ENCODE peak calls at places on chromosomes 5 and 9, in nine cellular contexts. One of them, this sample, is unnamed.

GRCh38 chr5:139949710-139950109 is 93.4 kb downstream of the NRG2 start:
- DNase-seq in RCC 7860: no peak
- DNase-seq in neural progenitor cell: peak; percentile 48
- DNase-seq in effector memory CD4-positive, alpha-beta T cell: no peak
- DNase-seq in fibroblast of the aortic adventitia: no peak
- DNase-seq in activated CD4-positive, alpha-beta T cell treated with anti-CD3 and anti-CD28 coated beads for 24 hours: no peak
- DNase-seq in stimulated activated CD4-positive, alpha-beta T cell treated with anti-CD3 and anti-CD28 coated beads, TNF-alpha, amount 100 ng/mL, for 24 hours: no peak
- DNase-seq in heart left ventricle: no peak
- DNase-seq in HT-29: no peak
- DNase-seq in this sample: no peak

GRCh38 chr5:2874099-2874498 is 122.6 kb upstream of the IRX2 start:
- DNase-seq in RCC 7860: no peak
- DNase-seq in neural progenitor cell: no peak
- DNase-seq in effector memory CD4-positive, alpha-beta T cell: no peak
- DNase-seq in fibroblast of the aortic adventitia: no peak
- DNase-seq in activated CD4-positive, alpha-beta T cell treated with anti-CD3 and anti-CD28 coated beads for 24 hours: no peak
- DNase-seq in stimulated activated CD4-positive, alpha-beta T cell treated with anti-CD3 and anti-CD28 coated beads, TNF-alpha, amount 100 ng/mL, for 24 hours: no peak
- DNase-seq in heart left ventricle: no peak
- DNase-seq in HT-29: no peak
- DNase-seq in this sample: no peak

GRCh38 chr5:35783551-35783950 is 73.1 kb upstream of the IL7R start:
- DNase-seq in RCC 7860: no peak
- DNase-seq in neural progenitor cell: no peak
- DNase-seq in effector memory CD4-positive, alpha-beta T cell: no peak
- DNase-seq in fibroblast of the aortic adventitia: no peak
- DNase-seq in activated CD4-positive, alpha-beta T cell treated with anti-CD3 and anti-CD28 coated beads for 24 hours: no peak
- DNase-seq in stimulated activated CD4-positive, alpha-beta T cell treated with anti-CD3 and anti-CD28 coated beads, TNF-alpha, amount 100 ng/mL, for 24 hours: no peak
- DNase-seq in heart left ventricle: no peak
- DNase-seq in HT-29: no peak
- DNase-seq in this sample: no peak

GRCh38 chr9:5896863-5897262 is 6.2 kb downstream of the MLANA start:
- DNase-seq in RCC 7860: no peak
- DNase-seq in neural progenitor cell: no peak
- DNase-seq in effector memory CD4-positive, alpha-beta T cell: no peak
- DNase-seq in fibroblast of the aortic adventitia: no peak
- DNase-seq in activated CD4-positive, alpha-beta T cell treated with anti-CD3 and anti-CD28 coated beads for 24 hours: no peak
- DNase-seq in stimulated activated CD4-positive, alpha-beta T cell treated with anti-CD3 and anti-CD28 coated beads, TNF-alpha, amount 100 ng/mL, for 24 hours: no peak
- DNase-seq in heart left ventricle: no peak
- DNase-seq in HT-29: no peak
- DNase-seq in this sample: no peak

GRCh38 chr5:161399996-161400562 is 146.4 kb downstream of the GABRB2 start:
- DNase-seq in RCC 7860: no peak
- DNase-seq in neural progenitor cell: no peak
- DNase-seq in effector memory CD4-positive, alpha-beta T cell: no peak
- DNase-seq in fibroblast of the aortic adventitia: no peak
- DNase-seq in activated CD4-positive, alpha-beta T cell treated with anti-CD3 and anti-CD28 coated beads for 24 hours: no peak
- DNase-seq in stimulated activated CD4-positive, alpha-beta T cell treated with anti-CD3 and anti-CD28 coated beads, TNF-alpha, amount 100 ng/mL, for 24 hours: no peak
- DNase-seq in heart left ventricle: no peak
- DNase-seq in HT-29: no peak
- DNase-seq in this sample: no peak

GRCh38 chr5:73985145-73985544 is 359.1 kb downstream of the ARHGEF28 start:
- DNase-seq in RCC 7860: no peak
- DNase-seq in neural progenitor cell: peak; percentile 40
- DNase-seq in effector memory CD4-positive, alpha-beta T cell: no peak
- DNase-seq in fibroblast of the aortic adventitia: peak; percentile 58
- DNase-seq in activated CD4-positive, alpha-beta T cell treated with anti-CD3 and anti-CD28 coated beads for 24 hours: no peak
- DNase-seq in stimulated activated CD4-positive, alpha-beta T cell treated with anti-CD3 and anti-CD28 coated beads, TNF-alpha, amount 100 ng/mL, for 24 hours: no peak
- DNase-seq in heart left ventricle: no peak
- DNase-seq in HT-29: peak; percentile 48
- DNase-seq in this sample: peak; percentile 35

GRCh38 chr9:25716220-25716872 is 38.1 kb upstream of the TUSC1 start:
- DNase-seq in RCC 7860: peak; percentile 39
- DNase-seq in neural progenitor cell: peak; percentile 67
- DNase-seq in effector memory CD4-positive, alpha-beta T cell: no peak
- DNase-seq in fibroblast of the aortic adventitia: peak; percentile 90
- DNase-seq in activated CD4-positive, alpha-beta T cell treated with anti-CD3 and anti-CD28 coated beads for 24 hours: no peak
- DNase-seq in stimulated activated CD4-positive, alpha-beta T cell treated with anti-CD3 and anti-CD28 coated beads, TNF-alpha, amount 100 ng/mL, for 24 hours: no peak
- DNase-seq in heart left ventricle: no peak
- DNase-seq in HT-29: peak; percentile 57
- DNase-seq in this sample: peak; percentile 72

GRCh38 chr9:133023117-133023890 is 7.5 kb upstream of the GTF3C5 start:
- DNase-seq in RCC 7860: no peak
- DNase-seq in neural progenitor cell: no peak
- DNase-seq in effector memory CD4-positive, alpha-beta T cell: no peak
- DNase-seq in fibroblast of the aortic adventitia: no peak
- DNase-seq in activated CD4-positive, alpha-beta T cell treated with anti-CD3 and anti-CD28 coated beads for 24 hours: peak; percentile 51
- DNase-seq in stimulated activated CD4-positive, alpha-beta T cell treated with anti-CD3 and anti-CD28 coated beads, TNF-alpha, amount 100 ng/mL, for 24 hours: peak; percentile 65
- DNase-seq in heart left ventricle: no peak
- DNase-seq in HT-29: peak; percentile 31
- DNase-seq in this sample: peak; percentile 52

GRCh38 chr5:172939561-172939960 is 19.7 kb upstream of the RPL26L1 start:
- DNase-seq in RCC 7860: no peak
- DNase-seq in neural progenitor cell: peak; percentile 63
- DNase-seq in effector memory CD4-positive, alpha-beta T cell: no peak
- DNase-seq in fibroblast of the aortic adventitia: no peak
- DNase-seq in activated CD4-positive, alpha-beta T cell treated with anti-CD3 and anti-CD28 coated beads for 24 hours: no peak
- DNase-seq in stimulated activated CD4-positive, alpha-beta T cell treated with anti-CD3 and anti-CD28 coated beads, TNF-alpha, amount 100 ng/mL, for 24 hours: no peak
- DNase-seq in heart left ventricle: peak; percentile 37
- DNase-seq in HT-29: no peak
- DNase-seq in this sample: peak; percentile 100

GRCh38 chr5:33120671-33121070 is 320.1 kb upstream of the TARS1 start:
- DNase-seq in RCC 7860: no peak
- DNase-seq in neural progenitor cell: no peak
- DNase-seq in effector memory CD4-positive, alpha-beta T cell: no peak
- DNase-seq in fibroblast of the aortic adventitia: peak; percentile 91
- DNase-seq in activated CD4-positive, alpha-beta T cell treated with anti-CD3 and anti-CD28 coated beads for 24 hours: no peak
- DNase-seq in stimulated activated CD4-positive, alpha-beta T cell treated with anti-CD3 and anti-CD28 coated beads, TNF-alpha, amount 100 ng/mL, for 24 hours: no peak
- DNase-seq in heart left ventricle: no peak
- DNase-seq in HT-29: no peak
- DNase-seq in this sample: no peak

GRCh38 chr5:138611295-138612220 is 36.4 kb upstream of the HSPA9 start:
- DNase-seq in RCC 7860: no peak
- DNase-seq in neural progenitor cell: peak; percentile 69
- DNase-seq in effector memory CD4-positive, alpha-beta T cell: no peak
- DNase-seq in fibroblast of the aortic adventitia: no peak
- DNase-seq in activated CD4-positive, alpha-beta T cell treated with anti-CD3 and anti-CD28 coated beads for 24 hours: no peak
- DNase-seq in stimulated activated CD4-positive, alpha-beta T cell treated with anti-CD3 and anti-CD28 coated beads, TNF-alpha, amount 100 ng/mL, for 24 hours: no peak
- DNase-seq in heart left ventricle: no peak
- DNase-seq in HT-29: no peak
- DNase-seq in this sample: peak; percentile 54

GRCh38 chr5:133731951-133732350 is 119.6 kb upstream of the FSTL4 start:
- DNase-seq in RCC 7860: no peak
- DNase-seq in neural progenitor cell: no peak
- DNase-seq in effector memory CD4-positive, alpha-beta T cell: no peak
- DNase-seq in fibroblast of the aortic adventitia: no peak
- DNase-seq in activated CD4-positive, alpha-beta T cell treated with anti-CD3 and anti-CD28 coated beads for 24 hours: no peak
- DNase-seq in stimulated activated CD4-positive, alpha-beta T cell treated with anti-CD3 and anti-CD28 coated beads, TNF-alpha, amount 100 ng/mL, for 24 hours: no peak
- DNase-seq in heart left ventricle: no peak
- DNase-seq in HT-29: no peak
- DNase-seq in this sample: no peak

GRCh38 chr9:121478816-121479676 is 20.6 kb downstream of the GGTA1 start:
- DNase-seq in RCC 7860: no peak
- DNase-seq in neural progenitor cell: peak; percentile 15
- DNase-seq in effector memory CD4-positive, alpha-beta T cell: no peak
- DNase-seq in fibroblast of the aortic adventitia: no peak
- DNase-seq in activated CD4-positive, alpha-beta T cell treated with anti-CD3 and anti-CD28 coated beads for 24 hours: no peak
- DNase-seq in stimulated activated CD4-positive, alpha-beta T cell treated with anti-CD3 and anti-CD28 coated beads, TNF-alpha, amount 100 ng/mL, for 24 hours: no peak
- DNase-seq in heart left ventricle: no peak
- DNase-seq in HT-29: no peak
- DNase-seq in this sample: no peak